ENCODE peak calls at places on chromosomes 11 and 22, in eight cellular contexts. I is psoas muscle, A is left ventricle myocardium inferior, O is right atrium auricular region, L is endodermal cell, Q is prostate gland, E is mammary epithelial cell, R is body of pancreas. N is an unnamed sample.

GRCh38 chr11:15179167-15179566 is 64.4 kb downstream of the INSC start:
- DNase-seq in I (no peak), A (no peak), O (no peak), Q (no peak), E (no peak), L (no peak), R (no peak), N (no peak)

GRCh38 chr11:107408762-107409200 is 48.8 kb downstream of the CWF19L2 start:
- DNase-seq in A (no peak), Q (no peak), O (no peak), R (no peak), L (no peak), E (no peak), I (no peak), N (no peak)

GRCh38 chr11:128552783-128553661 is 34.3 kb downstream of the ETS1 start:
- DNase-seq in R (no peak), A (no peak), L (no peak), Q (no peak), O (no peak), E (peak; percentile 94), I (no peak), N (no peak)

GRCh38 chr22:49753961-49754673 is 73.6 kb downstream of the BRD1 start:
- DNase-seq in A (no peak), O (peak; percentile 52), E (no peak), R (no peak), I (no peak), L (no peak), Q (no peak), N (no peak)

GRCh38 chr11:61955031-61955415 is 4.9 kb downstream of the BEST1 start:
- DNase-seq in L (peak; percentile 89), E (peak; percentile 21), O (peak; percentile 83), Q (no peak), R (peak; percentile 45), I (peak; percentile 71), A (peak; percentile 70), N (no peak)

GRCh38 chr11:117552626-117553025 is 225.0 kb downstream of the CEP164 start:
- DNase-seq in I (no peak), E (no peak), L (no peak), R (no peak), A (no peak), Q (no peak), O (no peak), N (no peak)

GRCh38 chr22:37735054-37735453 is 38.2 kb downstream of the TRIOBP start:
- DNase-seq in Q (no peak), R (peak; percentile 66), O (peak; percentile 76), L (peak; percentile 89), A (peak; percentile 41), E (no peak), I (peak; percentile 65), N (no peak)

GRCh38 chr11:20070459-20070858 is 89.8 kb downstream of the DBX1 start:
- DNase-seq in A (no peak), Q (peak; percentile 34), O (no peak), R (no peak), E (no peak), I (no peak), L (peak; percentile 8), N (no peak)

GRCh38 chr11:44186531-44186930 is 91.1 kb downstream of the EXT2 start:
- DNase-seq in E (no peak), A (no peak), R (no peak), L (no peak), I (no peak), O (no peak), Q (no peak), N (no peak)

GRCh38 chr11:114448749-114449484 is 9.7 kb downstream of the REXO2 start:
- DNase-seq in E (no peak), Q (no peak), A (no peak), R (no peak), I (no peak), O (no peak), L (no peak), N (no peak)

GRCh38 chr22:28198692-28199091 is 279.6 kb upstream of the PITPNB start:
- DNase-seq in A (no peak), I (no peak), O (no peak), E (peak; percentile 42), R (no peak), Q (no peak), L (no peak), N (no peak)

GRCh38 chr22:38843201-38843715 is 570 bp downstream of the NPTXR start:
- DNase-seq in A (peak; percentile 41), E (peak; percentile 56), O (no peak), Q (no peak), R (peak; percentile 65), I (peak; percentile 46), L (peak; percentile 78), N (no peak)

GRCh38 chr22:20141186-20142077 is 9.4 kb downstream of the CCDC188 start:
- DNase-seq in L (no peak), E (no peak), Q (no peak), A (no peak), O (no peak), I (no peak), R (no peak), N (no peak)

GRCh38 chr11:112029460-112029859 is 4.3 kb downstream of the DLAT start:
- DNase-seq in L (no peak), E (no peak), Q (no peak), R (no peak), A (no peak), I (no peak), O (no peak), N (no peak)

GRCh38 chr11:44945639-44946038 is 5.0 kb downstream of the TP53I11 start:
- DNase-seq in L (no peak), I (peak; percentile 70), O (peak; percentile 76), R (no peak), E (no peak), A (peak; percentile 80), Q (no peak), N (no peak)

GRCh38 chr11:73758451-73758850 is 2.4 kb downstream of the RAB6A start:
- DNase-seq in R (no peak), O (no peak), I (no peak), A (no peak), Q (no peak), E (no peak), L (no peak), N (no peak)
- H3K27ac ChIP-seq in R (no peak overlapping the region), O (no peak overlapping the region), I (no peak overlapping the region), A (no peak overlapping the region), Q (no peak overlapping the region), E (peak overlapping the region; percentile 62), L (no peak overlapping the region), N (no peak overlapping the region)

DNA sequence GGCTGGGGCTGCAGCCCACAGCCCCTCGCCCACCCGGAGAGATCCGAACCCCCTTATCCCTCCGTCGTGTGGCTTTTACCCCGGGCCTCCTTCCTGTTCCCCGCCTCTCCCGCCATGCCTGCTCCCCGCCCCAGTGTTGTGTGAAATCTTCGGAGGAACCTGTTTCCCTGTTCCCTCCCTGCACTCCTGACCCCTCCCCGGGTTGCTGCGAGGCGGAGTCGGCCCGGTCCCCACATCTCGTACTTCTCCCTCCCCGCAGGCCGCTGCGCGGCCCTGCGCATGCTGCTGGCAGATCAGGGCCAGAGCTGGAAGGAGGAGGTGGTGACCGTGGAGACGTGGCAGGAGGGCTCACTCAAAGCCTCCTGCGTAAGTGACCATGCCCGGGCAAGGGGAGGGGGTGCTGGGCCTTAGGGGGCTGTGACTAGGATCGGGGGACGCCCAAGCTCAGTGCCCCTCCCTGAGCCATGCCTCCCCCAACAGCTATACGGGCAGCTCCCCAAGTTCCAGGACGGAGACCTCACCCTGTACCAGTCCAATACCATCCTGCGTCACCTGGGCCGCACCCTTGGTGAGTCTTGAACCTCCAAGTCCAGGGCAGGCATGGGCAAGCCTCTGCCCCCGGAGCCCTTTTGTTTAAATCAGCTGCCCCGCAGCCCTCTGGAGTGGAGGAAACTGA is 731 bp downstream of the GSTP1 start:
- DNase-seq in E (peak; percentile 83), Q (peak; percentile 73), I (peak; percentile 78), O (peak; percentile 78), L (peak; percentile 70), R (peak; percentile 90), A (peak; percentile 75), N (no peak)
- H3K4me1 ChIP-seq in E (peaks cover 20% of the 10 kb centered on the region), Q (peaks cover 4% of the 10 kb centered on the region), I (peaks cover 12% of the 10 kb centered on the region), O (peaks cover 20% of the 10 kb centered on the region), L (no peaks in the 10 kb centered on the region), R (peaks cover 55% of the 10 kb centered on the region), A (peaks cover 24% of the 10 kb centered on the region), N (peaks cover 8% of the 10 kb centered on the region)

DNA sequence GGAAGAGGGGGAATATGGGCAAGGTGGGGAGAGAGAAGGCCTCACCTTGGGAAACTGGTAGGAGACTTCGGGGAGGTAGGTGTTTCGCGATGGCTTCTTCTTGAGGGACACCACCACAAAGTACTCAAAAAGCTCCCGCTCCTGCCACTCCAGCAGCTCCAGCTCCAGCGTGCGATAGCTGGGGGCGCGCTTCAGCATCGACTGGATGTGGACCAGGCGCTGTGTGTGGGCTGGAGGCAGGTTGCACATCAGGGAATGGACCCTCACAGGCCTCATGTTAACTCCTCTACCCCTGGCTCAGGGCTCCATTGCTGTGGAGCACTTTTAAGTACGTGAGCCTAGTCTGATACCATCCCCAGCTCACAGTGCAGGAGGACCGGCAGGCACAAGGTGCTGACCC is 29.9 kb downstream of the RPL27A start:
- DNase-seq in I (no peak), O (no peak), Q (no peak), R (no peak), A (no peak), L (no peak), E (no peak), N (no peak)
- H3K27ac ChIP-seq in I (no peak overlapping the region), O (peak overlapping the region; percentile 83), Q (no peak overlapping the region), R (no peak overlapping the region), A (peak overlapping the region; percentile 8), L (no peak overlapping the region), E (no peak overlapping the region), N (no peak overlapping the region)

GRCh38 chr11:66011785-66012303 is at the start of gene CST6:
- DNase-seq in R (no peak), E (no peak), L (peak; percentile 76), Q (no peak), A (no peak), O (no peak), I (no peak), N (no peak)

GRCh38 chr11:66012371-66012945 is 650 bp downstream of the CST6 start:
- DNase-seq in O (no peak), L (no peak), I (no peak), Q (no peak), R (no peak), A (no peak), E (no peak), N (no peak)

GRCh38 chr11:66012946-66013761 is 1.3 kb downstream of the CST6 start:
- DNase-seq in A (no peak), I (no peak), L (peak; percentile 64), E (peak; percentile 58), R (no peak), O (no peak), Q (no peak), N (no peak)

GRCh38 chr11:66013762-66014100 is 1.9 kb downstream of the CST6 start:
- DNase-seq in E (no peak), I (no peak), O (no peak), Q (no peak), A (no peak), L (no peak), R (no peak), N (no peak)

DNA sequence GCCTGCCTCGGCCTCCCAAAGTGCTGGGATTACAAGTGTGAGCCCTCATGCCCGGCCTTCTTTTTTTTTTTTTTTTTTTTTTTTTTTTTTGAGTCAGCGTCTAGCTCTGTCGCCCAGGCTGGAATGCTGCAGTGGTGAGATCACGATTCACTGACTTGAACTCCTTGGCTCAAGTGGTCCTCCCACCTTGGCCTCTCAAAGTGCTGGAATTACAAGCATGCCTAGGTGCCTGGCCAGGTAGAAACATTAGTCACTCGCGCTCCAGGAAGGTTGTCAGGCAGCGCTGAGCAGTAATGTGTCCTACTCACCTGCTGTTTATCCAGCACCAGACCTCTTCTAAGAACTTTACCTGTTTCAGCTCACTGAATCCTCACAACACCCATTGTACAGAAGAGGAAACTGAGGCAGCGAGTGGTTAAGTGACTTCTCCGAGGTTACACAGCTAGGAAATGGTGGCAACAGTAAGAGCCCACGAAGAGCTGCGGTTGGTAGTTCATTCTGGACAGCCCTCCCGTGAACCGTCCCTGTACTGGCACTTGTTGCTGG is 496 bp upstream of the CST6 start:
- DNase-seq in L (peak; percentile 88), A (no peak), O (no peak), R (peak; percentile 76), Q (peak; percentile 28), I (no peak), E (peak; percentile 97), N (no peak)
- H3K4me1 ChIP-seq in L (peaks cover 28% of the 10 kb centered on the region), A (peaks cover 21% of the 10 kb centered on the region), O (peaks cover 31% of the 10 kb centered on the region), R (no peaks in the 10 kb centered on the region), Q (no peaks in the 10 kb centered on the region), I (peaks cover 27% of the 10 kb centered on the region), E (peaks cover 57% of the 10 kb centered on the region), N (no peaks in the 10 kb centered on the region)

N was measured in iPS DF 6.9.